ENCODE peak calls at places on chromosome 5, in five cellular contexts. S is NT2/D1, Y is H1, J is HepG2, N is GM12878. M is an unnamed sample.

GRCh38 chr5:154198611-154199230 is 8.2 kb downstream of the GALNT10 start:
- DNase-seq in S (no peak), Y (no peak), J (peak; percentile 70), N (no peak), M (no peak)

GRCh38 chr5:179747815-179748214 is 15.2 kb downstream of the MAML1 start:
- DNase-seq in S (no peak), Y (no peak), J (no peak), N (no peak), M (no peak)

GRCh38 chr5:92633821-92634220 is 947.2 kb downstream of the NR2F1-AS1 start:
- DNase-seq in S (no peak), Y (no peak), J (no peak), N (no peak), M (no peak)

GRCh38 chr5:100852988-100853449 is 50.1 kb downstream of the ST8SIA4 start:
- DNase-seq in S (no peak), Y (no peak), J (no peak), N (peak; percentile 89), M (no peak)

GRCh38 chr5:90598300-90598699 is 39.7 kb downstream of the ADGRV1 start:
- DNase-seq in S (no peak), Y (no peak), J (no peak), N (no peak), M (no peak)

GRCh38 chr5:151592855-151593408 is 1.8 kb upstream of the FAT2 start:
- DNase-seq in S (no peak), Y (no peak), J (peak; percentile 66), N (no peak), M (no peak)

GRCh38 chr5:71620630-71621029 is 33.5 kb downstream of the MCCC2 start:
- DNase-seq in S (no peak), Y (no peak), J (no peak), N (no peak), M (no peak)

GRCh38 chr5:51033215-51033614 is 350.0 kb upstream of the ISL1 start:
- DNase-seq in S (no peak), Y (no peak), J (no peak), N (no peak), M (no peak)

GRCh38 chr5:176134529-176135223 is 103.5 kb upstream of the SIMC1 start:
- DNase-seq in S (no peak), Y (peak; percentile 52), J (no peak), N (no peak), M (no peak)

GRCh38 chr5:124920909-124921666 is 174.6 kb upstream of the ZNF608 start:
- DNase-seq in S (no peak), Y (no peak), J (no peak), N (no peak), M (no peak)

DNA sequence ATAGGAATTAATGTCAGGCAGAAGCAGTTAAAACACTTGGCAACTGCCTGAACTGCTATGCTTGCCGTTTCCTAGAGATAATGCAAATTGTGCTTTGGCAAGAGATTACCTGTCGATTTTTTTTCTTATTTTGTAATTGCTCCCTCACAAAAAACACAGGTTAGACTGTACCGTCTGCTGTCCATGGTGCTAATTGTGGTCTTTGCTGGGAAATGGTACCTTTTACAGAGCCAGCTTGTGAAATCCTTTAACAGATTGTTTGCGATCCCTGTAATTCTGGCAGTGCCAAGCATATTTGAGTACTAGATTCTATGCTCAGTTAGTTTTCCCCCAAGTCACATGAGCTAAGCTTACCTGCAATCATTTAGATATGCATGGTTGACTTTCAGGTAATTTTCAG is 2125.8 kb upstream of the WWC1 start:
- DNase-seq in S (peak; percentile 5), Y (no peak), J (no peak), N (no peak), M (no peak)
- TF ChIP-seq SUZ12 in S (no peak), Y (no peak), J (no peak), N (no peak), M (no peak)

DNA sequence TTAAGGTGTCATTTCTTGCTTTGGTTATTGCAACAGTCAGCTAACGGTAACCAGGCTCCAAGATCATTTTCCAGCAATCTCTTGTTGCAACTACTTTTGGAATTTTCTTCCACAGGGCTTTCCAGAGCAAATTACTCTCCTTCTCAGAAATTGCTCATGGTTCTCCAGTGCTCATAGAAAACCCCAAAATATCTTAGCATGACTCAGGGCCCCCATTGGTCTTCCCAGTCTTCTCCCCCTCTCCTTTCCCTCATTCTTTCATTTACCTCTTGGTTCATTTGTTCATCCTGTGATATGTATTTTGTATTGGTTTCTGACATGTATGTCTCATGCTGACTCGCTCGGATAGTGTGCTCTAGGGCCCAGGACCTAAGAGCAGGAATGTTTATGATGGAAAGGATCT is 35.6 kb downstream of the WWC1 start:
- DNase-seq in S (no peak), Y (no peak), J (no peak), N (no peak), M (no peak)
- TF ChIP-seq SUZ12 in S (no peak), Y (no peak), J (no peak), N (no peak), M (no peak)

DNA sequence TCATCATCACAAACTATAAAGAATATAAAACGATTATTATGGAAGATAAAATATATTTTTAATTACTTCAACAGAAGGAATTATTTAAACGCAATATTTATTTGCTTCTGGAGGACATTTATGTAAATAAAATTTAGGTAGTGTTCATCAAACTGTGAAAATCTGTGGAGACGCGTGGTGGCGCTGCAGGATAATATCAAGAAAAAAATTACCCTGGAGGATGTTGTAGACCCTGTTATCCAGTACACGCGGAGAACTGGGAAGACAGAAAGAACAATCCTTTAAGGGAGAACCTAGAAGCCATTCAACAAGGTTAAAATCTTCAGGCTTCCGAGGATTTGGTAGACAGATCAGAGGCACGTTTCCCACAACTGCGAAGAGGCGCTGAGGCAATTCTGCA is at the start of gene PCDHB12:
- DNase-seq in S (no peak), Y (no peak), J (peak; percentile 12), N (no peak), M (peak; percentile 12)
- TF ChIP-seq SUZ12 in S (no peak), Y (no peak), J (no peak), N (no peak), M (no peak)

DNA sequence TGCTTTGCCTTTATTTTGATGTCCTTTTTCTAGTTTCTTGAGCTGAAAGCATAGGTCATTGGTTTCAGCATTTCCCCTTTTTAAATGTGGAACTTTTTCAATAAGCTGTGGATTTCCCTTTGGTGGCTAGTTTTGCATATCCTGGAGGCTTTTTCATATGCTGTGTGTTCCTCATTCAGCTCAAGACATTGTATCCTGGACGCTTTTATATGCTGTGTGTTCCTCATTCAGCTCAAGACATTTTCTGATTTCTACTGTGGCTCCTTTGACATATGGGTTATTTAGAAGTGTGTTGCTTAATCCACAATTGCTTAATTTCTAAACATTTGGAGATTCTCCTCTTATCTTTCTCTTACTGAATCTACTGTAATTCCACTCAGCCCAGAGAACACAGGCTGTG is 5.8 kb upstream of the SLC9A3 start:
- DNase-seq in S (no peak), Y (no peak), J (no peak), N (peak; percentile 15), M (no peak)
- TF ChIP-seq SUZ12 in S (no peak), Y (no peak), J (no peak), N (no peak), M (no peak)

GRCh38 chr5:15105799-15106393 is 234.3 kb upstream of the ANKH start:
- DNase-seq in S (peak; percentile 36), Y (peak; percentile 67), J (peak; percentile 36), N (no peak), M (peak; percentile 61)
- TF ChIP-seq SUZ12 in S (no peak), Y (no peak), J (no peak), N (no peak), M (no peak)

GRCh38 chr5:148829248-148829594 is 2.8 kb downstream of the ADRB2 start:
- DNase-seq in S (no peak), Y (no peak), J (no peak), N (no peak), M (no peak)
- TF ChIP-seq SUZ12 in S (no peak), Y (no peak), J (no peak), N (no peak), M (no peak)

GRCh38 chr5:39547548-39548154 is 122.9 kb upstream of the DAB2 start:
- DNase-seq in S (peak; percentile 13), Y (no peak), J (peak; percentile 41), N (no peak), M (peak; percentile 42)
- TF ChIP-seq SUZ12 in S (no peak), Y (no peak), J (no peak), N (no peak), M (no peak)

DNA sequence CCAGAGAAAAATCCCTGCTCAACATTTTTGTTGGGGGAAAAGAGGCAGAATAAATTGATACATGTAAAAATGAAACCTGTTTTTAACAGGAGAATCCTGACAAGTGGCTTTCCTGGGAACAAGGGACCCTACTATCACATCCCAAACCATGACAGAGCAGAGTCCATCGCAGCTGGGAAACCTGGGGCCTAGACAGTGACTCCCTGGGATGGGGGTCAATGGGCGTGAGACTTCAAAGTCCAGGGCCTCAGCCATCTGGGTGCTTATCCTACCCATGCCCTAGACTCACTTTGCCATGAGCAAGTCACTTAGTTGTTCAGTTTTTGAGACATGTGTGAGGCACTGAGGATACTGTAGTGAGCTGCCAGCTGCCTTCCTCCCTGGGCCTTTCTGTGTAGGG is 5.7 kb downstream of the TCOF1 start:
- DNase-seq in S (no peak), Y (no peak), J (peak; percentile 20), N (no peak), M (no peak)
- TF ChIP-seq SUZ12 in S (no peak), Y (no peak), J (no peak), N (no peak), M (no peak)

M was measured in HEK293T.